ENCODE peak calls at places on chromosomes 6 and 20, in nine cellular contexts. G is AG04450; U is mammary epithelial cell; N is psoas muscle; L is naive thymus-derived CD4-positive, alpha-beta T cell; E is Peyer's patch; X is heart right ventricle; V is neural progenitor cell; Q is heart left ventricle. I is an unnamed sample.
A peak's percentile ranks its signal among the peaks of the same experiment; 100 is the strongest.

GRCh38 chr20:62359491-62360121 is 7.5 kb downstream of the LAMA5 start:
- DNase-seq in G (no peak), U (no peak), N (peak; percentile 57), L (no peak), E (no peak), X (peak; percentile 73), V (no peak), Q (peak; percentile 76), I (no peak)

GRCh38 chr6:44234101-44235090 is 11.0 kb downstream of the SLC29A1 start:
- DNase-seq in G (peak; percentile 47), U (peak; percentile 75), N (peak; percentile 91), L (no peak), E (no peak), X (peak; percentile 90), V (peak; percentile 87), Q (peak; percentile 89), I (peak; percentile 76)

GRCh38 chr6:38164131-38164481 is 344.6 kb downstream of the ZFAND3 start:
- DNase-seq in G (no peak), U (no peak), N (no peak), L (no peak), E (no peak), X (no peak), V (no peak), Q (no peak), I (no peak)

GRCh38 chr6:52840763-52841585 is at the start of gene GSTA5:
- DNase-seq in G (no peak), U (peak; percentile 54), N (no peak), L (no peak), E (no peak), X (no peak), V (no peak), Q (no peak), I (no peak)

GRCh38 chr6:44727651-44728630 is 340.4 kb downstream of the CDC5L start:
- DNase-seq in G (no peak), U (no peak), N (no peak), L (no peak), E (no peak), X (no peak), V (no peak), Q (no peak), I (no peak)

GRCh38 chr6:50608421-50608820 is 104.9 kb upstream of the TFAP2D start:
- DNase-seq in G (no peak), U (no peak), N (no peak), L (no peak), E (no peak), X (no peak), V (no peak), Q (no peak), I (no peak)

GRCh38 chr6:46325561-46326525 is 155.1 kb upstream of the ENPP5 start:
- DNase-seq in G (no peak), U (no peak), N (no peak), L (no peak), E (no peak), X (peak; percentile 23), V (peak; percentile 1), Q (no peak), I (peak; percentile 44)

GRCh38 chr6:142322504-142323198 is 20.8 kb downstream of the ADGRG6 start:
- DNase-seq in G (no peak), U (no peak), N (no peak), L (no peak), E (no peak), X (no peak), V (no peak), Q (no peak), I (no peak)

GRCh38 chr20:61731363-61732181 is 334.1 kb downstream of the TAF4 start:
- DNase-seq in G (peak; percentile 26), U (peak; percentile 50), N (no peak), L (no peak), E (no peak), X (no peak), V (no peak), Q (no peak), I (no peak)

GRCh38 chr6:13554929-13555333 is 19.5 kb upstream of the SIRT5 start:
- DNase-seq in G (no peak), U (no peak), N (peak; percentile 18), L (no peak), E (no peak), X (peak; percentile 74), V (peak; percentile 66), Q (peak; percentile 71), I (peak; percentile 58)

GRCh38 chr20:460180-460579 is 2.2 kb downstream of the TBC1D20 start:
- DNase-seq in G (no peak), U (no peak), N (no peak), L (no peak), E (no peak), X (no peak), V (no peak), Q (no peak), I (no peak)

GRCh38 chr6:1766663-1767062 is 156.9 kb downstream of the FOXC1 start:
- DNase-seq in G (no peak), U (no peak), N (no peak), L (no peak), E (no peak), X (peak; percentile 67), V (no peak), Q (peak; percentile 65), I (no peak)

GRCh38 chr6:133741375-133741861 is 147.5 kb upstream of the TCF21 start:
- DNase-seq in G (no peak), U (no peak), N (no peak), L (no peak), E (no peak), X (no peak), V (peak; percentile 51), Q (no peak), I (no peak)

GRCh38 chr6:111477481-111477938 is 5.5 kb downstream of the REV3L start:
- DNase-seq in G (no peak), U (peak; percentile 5), N (no peak), L (no peak), E (no peak), X (no peak), V (no peak), Q (no peak), I (no peak)

GRCh38 chr6:13395272-13396237 is 67.2 kb upstream of the TBC1D7 start:
- DNase-seq in G (peak; percentile 59), U (no peak), N (peak; percentile 62), L (no peak), E (peak; percentile 43), X (peak; percentile 85), V (no peak), Q (peak; percentile 76), I (peak; percentile 73)

GRCh38 chr6:34005845-34006644 is 139.8 kb downstream of the GRM4 start:
- DNase-seq in G (no peak), U (no peak), N (no peak), L (no peak), E (no peak), X (no peak), V (no peak), Q (no peak), I (no peak)

GRCh38 chr6:97049254-97050004 is 124.9 kb downstream of the KLHL32 start:
- DNase-seq in G (no peak), U (peak; percentile 9), N (no peak), L (no peak), E (no peak), X (no peak), V (no peak), Q (no peak), I (no peak)

GRCh38 chr20:41095110-41095969 is 42.0 kb upstream of the PLCG1 start:
- DNase-seq in G (no peak), U (no peak), N (peak; percentile 52), L (peak; percentile 57), E (peak; percentile 37), X (peak; percentile 40), V (peak; percentile 72), Q (peak; percentile 54), I (no peak)

GRCh38 chr6:147279423-147279822 is 75.2 kb downstream of the STXBP5 start:
- DNase-seq in G (no peak), U (no peak), N (no peak), L (no peak), E (no peak), X (no peak), V (no peak), Q (no peak), I (no peak)

GRCh38 chr6:91358986-91359385 is 772.1 kb upstream of the MAP3K7 start:
- DNase-seq in G (no peak), U (no peak), N (no peak), L (no peak), E (no peak), X (no peak), V (no peak), Q (no peak), I (no peak)

GRCh38 chr20:9460518-9460917 is 53.9 kb upstream of the LAMP5 start:
- DNase-seq in G (no peak), U (peak; percentile 16), N (no peak), L (no peak), E (no peak), X (no peak), V (no peak), Q (no peak), I (no peak)

GRCh38 chr20:37361336-37361735 is 15.4 kb downstream of the SRC start:
- DNase-seq in G (no peak), U (no peak), N (no peak), L (no peak), E (no peak), X (no peak), V (no peak), Q (no peak), I (no peak)

GRCh38 chr6:30757261-30757935 is 13.1 kb upstream of the IER3 start:
- DNase-seq in G (no peak), U (no peak), N (no peak), L (no peak), E (no peak), X (peak; percentile 72), V (no peak), Q (peak; percentile 78), I (no peak)
- H3K27ac ChIP-seq in G (no peak overlapping the region), U (no peak overlapping the region), N (peak overlapping the region; percentile 17), L (no peak overlapping the region), E (no peak overlapping the region), X (peak overlapping the region; percentile 67), V (no peak overlapping the region), Q (peak overlapping the region; percentile 67), I (no peak overlapping the region)

GRCh38 chr6:27668442-27669275 is 195.8 kb upstream of the ZNF184 start:
- DNase-seq in G (no peak), U (peak; percentile 88), N (no peak), L (no peak), E (no peak), X (no peak), V (peak; percentile 74), Q (no peak), I (no peak)
- H3K27me3 ChIP-seq in G (peaks cover 7% of the 10 kb centered on the region), U (no peaks in the 10 kb centered on the region), N (peaks cover 26% of the 10 kb centered on the region), L (peaks cover 39% of the 10 kb centered on the region), E (no peaks in the 10 kb centered on the region), X (peaks cover 18% of the 10 kb centered on the region), V (peaks cover 70% of the 10 kb centered on the region), Q (peaks cover 90% of the 10 kb centered on the region), I (peaks cover 81% of the 10 kb centered on the region)

GRCh38 chr6:3568396-3569082 is 111.7 kb upstream of the SLC22A23 start:
- DNase-seq in G (no peak), U (peak; percentile 10), N (no peak), L (no peak), E (no peak), X (no peak), V (peak; percentile 34), Q (no peak), I (no peak)
- H3K27ac ChIP-seq in G (no peak overlapping the region), U (no peak overlapping the region), N (no peak overlapping the region), L (no peak overlapping the region), E (no peak overlapping the region), X (no peak overlapping the region), V (no peak overlapping the region), Q (no peak overlapping the region), I (no peak overlapping the region)

DNA sequence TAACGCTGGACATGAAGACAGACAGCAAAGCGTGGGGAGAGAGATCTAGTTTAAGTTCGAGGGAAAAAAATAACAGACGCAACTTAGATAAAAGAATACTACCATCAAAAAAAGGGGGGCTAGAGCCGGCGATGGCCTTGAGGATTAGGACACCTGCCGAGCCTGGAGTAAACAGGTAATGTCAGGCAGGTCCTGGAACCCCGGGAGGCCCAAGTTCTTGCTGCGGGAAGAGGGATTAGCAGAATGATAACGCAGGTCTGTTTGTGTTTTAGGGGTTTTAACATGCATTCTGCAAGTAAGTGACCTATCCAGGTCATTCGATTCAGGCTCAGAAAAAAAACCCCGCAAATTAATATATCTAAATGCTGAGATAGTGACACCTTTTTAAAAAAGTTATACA is 754 bp upstream of the TMEM170B start:
- DNase-seq in G (no peak), U (no peak), N (no peak), L (no peak), E (no peak), X (no peak), V (peak; percentile 45), Q (no peak), I (no peak)
- H3K27me3 ChIP-seq in G (peaks cover 15% of the 10 kb centered on the region), U (peaks cover 20% of the 10 kb centered on the region), N (no peaks in the 10 kb centered on the region), L (no peaks in the 10 kb centered on the region), E (no peaks in the 10 kb centered on the region), X (no peaks in the 10 kb centered on the region), V (peaks cover 44% of the 10 kb centered on the region), Q (no peaks in the 10 kb centered on the region), I (no peaks in the 10 kb centered on the region)